ENCODE peak calls at places on chromosome 22, in seven cellular contexts. R, D, N, Q, J, Y and E are unnamed samples.

GRCh38 chr22:17738386-17739128 is 35.7 kb downstream of the BID start:
- DNase-seq in Y (no peak), Q (no peak), J (no peak), D (no peak), R (no peak), N (no peak), E (no peak)

GRCh38 chr22:28441720-28442263 is 237.8 kb downstream of the TTC28 start:
- DNase-seq in R (no peak), D (peak), N (peak), Q (no peak), Y (peak), J (no peak), E (no peak)

GRCh38 chr22:43370045-43370444 is 26.9 kb upstream of the SCUBE1 start:
- DNase-seq in J (no peak), Y (no peak), D (no peak), R (no peak), Q (no peak), N (no peak), E (no peak)

GRCh38 chr22:49880281-49880680 is 26.6 kb downstream of the ZBED4 start:
- DNase-seq in N (no peak), D (peak), Y (no peak), R (no peak), J (no peak), Q (no peak), E (no peak)

GRCh38 chr22:41286639-41287091 is 678 bp upstream of the RANGAP1 start:
- DNase-seq in N (peak), Q (no peak), Y (no peak), J (no peak), R (no peak), D (peak), E (no peak)

GRCh38 chr22:50656122-50657070 is 16.2 kb upstream of the SHANK3 start:
- DNase-seq in J (peak), Q (no peak), Y (peak), D (peak), R (no peak), N (peak), E (no peak)

GRCh38 chr22:35642305-35642741 is 5.9 kb upstream of the APOL6 start:
- DNase-seq in Y (no peak), R (no peak), D (no peak), J (peak), N (no peak), Q (no peak), E (no peak)

GRCh38 chr22:19892249-19892879 is 37.7 kb upstream of the GNB1L start:
- DNase-seq in D (peak), J (no peak), R (no peak), Y (peak), Q (no peak), N (no peak), E (no peak)

GRCh38 chr22:47192651-47193437 is 430.4 kb downstream of the TBC1D22A start:
- DNase-seq in Q (no peak), J (peak), R (peak), D (no peak), N (no peak), Y (no peak), E (no peak)

GRCh38 chr22:31378123-31378522 is 21.3 kb upstream of the DRG1 start:
- DNase-seq in N (no peak), R (no peak), Y (peak), D (peak), Q (no peak), J (no peak), E (no peak)

GRCh38 chr22:29112680-29113079 is 39.8 kb downstream of the KREMEN1 start:
- DNase-seq in J (no peak), Y (no peak), R (no peak), Q (no peak), D (no peak), N (no peak), E (no peak)

GRCh38 chr22:45867118-45867905 is 109.7 kb downstream of the WNT7B start:
- DNase-seq in Q (no peak), D (no peak), N (no peak), Y (no peak), J (peak), R (no peak), E (no peak)

GRCh38 chr22:45551310-45552016 is 48.8 kb downstream of the FBLN1 start:
- DNase-seq in R (no peak), J (peak), D (peak), Q (no peak), Y (no peak), N (peak), E (peak)

GRCh38 chr22:46086577-46087335 is 63.6 kb upstream of the PPARA start:
- DNase-seq in Q (no peak), Y (peak), N (peak), R (no peak), J (peak), D (peak), E (no peak)

GRCh38 chr22:46000081-46001027 is 23.4 kb upstream of the WNT7B start:
- DNase-seq in D (no peak), J (peak), N (peak), Q (no peak), Y (no peak), R (no peak), E (no peak)

GRCh38 chr22:41902932-41903421 is 11.9 kb downstream of the SHISA8 start:
- DNase-seq in N (peak), Q (no peak), Y (no peak), J (no peak), D (no peak), R (no peak), E (no peak)

GRCh38 chr22:32557424-32557823 is 82.8 kb downstream of the FBXO7 start:
- DNase-seq in D (no peak), R (no peak), Y (no peak), J (peak), N (no peak), Q (no peak), E (no peak)

GRCh38 chr22:20777420-20778177 is 3.7 kb downstream of the SERPIND1 start:
- DNase-seq in R (no peak), Q (peak), D (peak), J (no peak), N (peak), Y (peak), E (no peak)

GRCh38 chr22:25077056-25077455 is 122.6 kb upstream of the CRYBB3 start:
- DNase-seq in Y (no peak), D (no peak), R (no peak), Q (no peak), N (no peak), J (no peak), E (no peak)
- H3K27ac ChIP-seq in Y (no peak), D (no peak), R (no peak), Q (no peak), N (no peak), J (no peak), E (no peak)

GRCh38 chr22:30204742-30205111 is 41.8 kb downstream of the LIF start:
- DNase-seq in Y (peak), D (peak), J (no peak), R (no peak), N (no peak), Q (peak), E (no peak)
- H3K27ac ChIP-seq in Y (peak), D (peak), J (peak), R (no peak), N (no peak), Q (peak), E (no peak)

GRCh38 chr22:22856364-22856763 is 31.3 kb upstream of the IGLL5 start:
- DNase-seq in Q (no peak), N (no peak), Y (no peak), D (no peak), R (no peak), J (no peak), E (no peak)

GRCh38 chr22:22857607-22858558 is 29.7 kb upstream of the IGLL5 start:
- DNase-seq in J (no peak), D (no peak), N (no peak), Y (no peak), R (no peak), Q (no peak), E (no peak)

GRCh38 chr22:22855617-22856308 is 31.9 kb upstream of the IGLL5 start:
- DNase-seq in Q (no peak), R (no peak), J (no peak), Y (no peak), D (no peak), N (no peak), E (no peak)

GRCh38 chr22:22856885-22857606 is 30.6 kb upstream of the IGLL5 start:
- DNase-seq in Y (no peak), N (no peak), J (no peak), Q (no peak), R (no peak), D (no peak), E (no peak)

DNA sequence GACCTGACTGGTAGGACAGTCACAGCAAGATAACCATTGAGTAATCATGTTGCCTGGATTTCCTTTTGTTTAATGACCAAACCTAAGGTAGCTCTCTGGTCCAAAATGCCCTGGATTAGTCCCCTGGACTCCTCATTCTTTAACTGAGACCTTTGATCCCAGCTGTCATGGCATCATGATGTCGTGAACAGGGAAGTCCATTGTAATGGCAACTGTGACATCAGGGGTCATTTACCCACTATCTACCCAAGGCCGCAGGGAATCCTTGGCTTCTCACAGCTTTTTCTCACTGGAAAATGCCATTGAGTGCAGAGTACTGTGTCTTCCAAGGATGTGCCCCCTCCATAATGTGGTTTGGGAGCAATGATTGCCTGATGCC is 29.1 kb upstream of the IGLL5 start:
- DNase-seq in D (no peak), R (no peak), J (no peak), N (no peak), Q (no peak), Y (no peak), E (no peak)
- H3K27ac ChIP-seq in D (no peak), R (no peak), J (no peak), N (no peak), Q (no peak), Y (no peak), E (no peak)

DNA sequence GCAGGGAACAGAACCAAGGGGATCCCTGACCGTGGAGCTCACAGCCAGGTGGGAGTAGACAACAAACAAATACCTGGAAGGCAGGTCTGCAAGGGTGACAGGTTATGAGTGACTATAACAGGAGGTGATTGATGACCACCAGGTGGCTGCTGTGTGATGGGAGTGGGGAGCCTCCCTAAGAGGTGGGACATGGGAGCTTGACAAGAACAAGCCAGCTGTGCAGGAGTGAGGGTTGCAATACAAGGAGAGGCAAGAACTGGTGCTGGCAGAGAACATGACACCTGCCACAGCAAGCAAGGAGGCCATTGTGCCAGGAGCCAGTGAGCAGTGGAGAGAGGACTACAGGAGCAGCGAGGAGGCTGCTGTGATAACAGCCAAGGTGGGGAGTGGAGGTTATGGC is 20.5 kb downstream of the MFNG start:
- DNase-seq in J (no peak), Y (no peak), D (no peak), N (no peak), R (no peak), Q (no peak), E (no peak)
- H3K27ac ChIP-seq in J (no peak), Y (no peak), D (no peak), N (no peak), R (no peak), Q (no peak), E (no peak)